ENCODE peak calls at places on chromosomes 12 and 14, in nine cellular contexts. One of them, this sample, is unnamed.

GRCh38 chr12:94832780-94833760 is 170.4 kb downstream of the NDUFA12 start:
- DNase-seq in IMR-90: peak; percentile 1
- DNase-seq in ovary: peak; percentile 47
- DNase-seq in DND-41: no peak
- DNase-seq in Peyer's patch: no peak
- DNase-seq in body of pancreas: no peak
- DNase-seq in breast epithelium: no peak
- DNase-seq in heart right ventricle: no peak
- DNase-seq in psoas muscle: peak; percentile 66
- DNase-seq in this sample: no peak

GRCh38 chr12:66092559-66093269 is 37.8 kb downstream of the LLPH start:
- DNase-seq in DND-41: no peak
- DNase-seq in breast epithelium: no peak
- DNase-seq in heart right ventricle: no peak
- DNase-seq in psoas muscle: no peak
- DNase-seq in Peyer's patch: no peak
- DNase-seq in ovary: no peak
- DNase-seq in body of pancreas: peak; percentile 20
- DNase-seq in IMR-90: peak; percentile 56
- DNase-seq in this sample: no peak

GRCh38 chr14:63045234-63045611 is at the start of gene KCNH5:
- DNase-seq in heart right ventricle: no peak
- DNase-seq in psoas muscle: peak; percentile 52
- DNase-seq in ovary: no peak
- DNase-seq in IMR-90: peak; percentile 46
- DNase-seq in body of pancreas: peak; percentile 52
- DNase-seq in DND-41: no peak
- DNase-seq in breast epithelium: no peak
- DNase-seq in Peyer's patch: no peak
- DNase-seq in this sample: peak; percentile 19

GRCh38 chr14:95374262-95374997 is 54.7 kb upstream of the CLMN start:
- DNase-seq in psoas muscle: no peak
- DNase-seq in DND-41: no peak
- DNase-seq in Peyer's patch: no peak
- DNase-seq in IMR-90: no peak
- DNase-seq in breast epithelium: no peak
- DNase-seq in ovary: no peak
- DNase-seq in body of pancreas: no peak
- DNase-seq in heart right ventricle: no peak
- DNase-seq in this sample: no peak

GRCh38 chr14:103803661-103804060 is 43.7 kb downstream of the PPP1R13B start:
- DNase-seq in ovary: no peak
- DNase-seq in heart right ventricle: no peak
- DNase-seq in Peyer's patch: no peak
- DNase-seq in IMR-90: peak; percentile 40
- DNase-seq in psoas muscle: no peak
- DNase-seq in body of pancreas: no peak
- DNase-seq in DND-41: no peak
- DNase-seq in breast epithelium: no peak
- DNase-seq in this sample: no peak

GRCh38 chr12:21819236-21819635 is 44.7 kb upstream of the KCNJ8 start:
- DNase-seq in psoas muscle: no peak
- DNase-seq in DND-41: no peak
- DNase-seq in breast epithelium: no peak
- DNase-seq in heart right ventricle: no peak
- DNase-seq in body of pancreas: no peak
- DNase-seq in ovary: no peak
- DNase-seq in Peyer's patch: no peak
- DNase-seq in IMR-90: peak; percentile 63
- DNase-seq in this sample: no peak

GRCh38 chr12:48351022-48351708 is 446 bp upstream of the ZNF641 start:
- DNase-seq in ovary: peak; percentile 81
- DNase-seq in DND-41: no peak
- DNase-seq in Peyer's patch: no peak
- DNase-seq in IMR-90: peak; percentile 59
- DNase-seq in heart right ventricle: peak; percentile 75
- DNase-seq in breast epithelium: peak; percentile 63
- DNase-seq in body of pancreas: peak; percentile 84
- DNase-seq in psoas muscle: peak; percentile 91
- DNase-seq in this sample: no peak

GRCh38 chr14:88895116-88895515 is 70.7 kb downstream of the TTC8 start:
- DNase-seq in heart right ventricle: no peak
- DNase-seq in Peyer's patch: no peak
- DNase-seq in IMR-90: peak; percentile 80
- DNase-seq in body of pancreas: no peak
- DNase-seq in psoas muscle: no peak
- DNase-seq in DND-41: no peak
- DNase-seq in breast epithelium: no peak
- DNase-seq in ovary: no peak
- DNase-seq in this sample: no peak

GRCh38 chr12:92879698-92880322 is 49.3 kb downstream of the EEA1 start:
- DNase-seq in breast epithelium: no peak
- DNase-seq in Peyer's patch: no peak
- DNase-seq in DND-41: no peak
- DNase-seq in body of pancreas: no peak
- DNase-seq in psoas muscle: no peak
- DNase-seq in IMR-90: no peak
- DNase-seq in ovary: no peak
- DNase-seq in heart right ventricle: no peak
- DNase-seq in this sample: no peak
- H3K36me3 ChIP-seq in breast epithelium: no peaks in the 10 kb centered on the region
- H3K36me3 ChIP-seq in Peyer's patch: no peaks in the 10 kb centered on the region
- H3K36me3 ChIP-seq in DND-41: peaks cover 38% of the 10 kb centered on the region
- H3K36me3 ChIP-seq in body of pancreas: no peaks in the 10 kb centered on the region
- H3K36me3 ChIP-seq in psoas muscle: peaks cover 7% of the 10 kb centered on the region
- H3K36me3 ChIP-seq in IMR-90: peaks cover 16% of the 10 kb centered on the region
- H3K36me3 ChIP-seq in ovary: no peaks in the 10 kb centered on the region
- H3K36me3 ChIP-seq in heart right ventricle: peaks cover 54% of the 10 kb centered on the region
- H3K36me3 ChIP-seq in this sample: no peaks in the 10 kb centered on the region

GRCh38 chr12:102595315-102595714 is 115.0 kb upstream of the IGF1 start:
- DNase-seq in psoas muscle: no peak
- DNase-seq in IMR-90: no peak
- DNase-seq in ovary: no peak
- DNase-seq in body of pancreas: no peak
- DNase-seq in breast epithelium: no peak
- DNase-seq in DND-41: no peak
- DNase-seq in Peyer's patch: no peak
- DNase-seq in heart right ventricle: no peak
- DNase-seq in this sample: no peak
- TF ChIP-seq CTCF in psoas muscle: no peak
- TF ChIP-seq CTCF in IMR-90: no peak
- TF ChIP-seq CTCF in ovary: no peak
- TF ChIP-seq CTCF in body of pancreas: no peak
- TF ChIP-seq CTCF in breast epithelium: no peak
- TF ChIP-seq CTCF in DND-41: no peak
- TF ChIP-seq CTCF in Peyer's patch: no peak
- TF ChIP-seq CTCF in heart right ventricle: no peak
- TF ChIP-seq CTCF in this sample: no peak

GRCh38 chr14:32197919-32198318 is 3.9 kb upstream of the RNU6-7 start:
- DNase-seq in body of pancreas: no peak
- DNase-seq in ovary: no peak
- DNase-seq in heart right ventricle: no peak
- DNase-seq in Peyer's patch: no peak
- DNase-seq in IMR-90: no peak
- DNase-seq in breast epithelium: no peak
- DNase-seq in psoas muscle: no peak
- DNase-seq in DND-41: no peak
- DNase-seq in this sample: peak; percentile 37
- H3K4me3 ChIP-seq in body of pancreas: no peak overlapping the region
- H3K4me3 ChIP-seq in ovary: no peak overlapping the region
- H3K4me3 ChIP-seq in heart right ventricle: no peak overlapping the region
- H3K4me3 ChIP-seq in Peyer's patch: no peak overlapping the region
- H3K4me3 ChIP-seq in IMR-90: no peak overlapping the region
- H3K4me3 ChIP-seq in breast epithelium: no peak overlapping the region
- H3K4me3 ChIP-seq in psoas muscle: no peak overlapping the region
- H3K4me3 ChIP-seq in DND-41: no peak overlapping the region
- H3K4me3 ChIP-seq in this sample: no peak overlapping the region

GRCh38 chr14:21257395-21258193 is 11.6 kb downstream of the HNRNPC start:
- DNase-seq in ovary: no peak
- DNase-seq in breast epithelium: no peak
- DNase-seq in heart right ventricle: no peak
- DNase-seq in DND-41: no peak
- DNase-seq in psoas muscle: no peak
- DNase-seq in IMR-90: no peak
- DNase-seq in Peyer's patch: no peak
- DNase-seq in body of pancreas: no peak
- DNase-seq in this sample: no peak
- H3K36me3 ChIP-seq in ovary: no peaks in the 10 kb centered on the region
- H3K36me3 ChIP-seq in breast epithelium: no peaks in the 10 kb centered on the region
- H3K36me3 ChIP-seq in heart right ventricle: peaks cover 87% of the 10 kb centered on the region
- H3K36me3 ChIP-seq in DND-41: peaks cover 95% of the 10 kb centered on the region
- H3K36me3 ChIP-seq in psoas muscle: peaks cover 90% of the 10 kb centered on the region
- H3K36me3 ChIP-seq in IMR-90: peaks cover 39% of the 10 kb centered on the region
- H3K36me3 ChIP-seq in Peyer's patch: no peaks in the 10 kb centered on the region
- H3K36me3 ChIP-seq in body of pancreas: peaks cover 6% of the 10 kb centered on the region
- H3K36me3 ChIP-seq in this sample: peaks cover 19% of the 10 kb centered on the region

GRCh38 chr14:92884410-92884809 is 38.5 kb upstream of the CHGA start:
- DNase-seq in Peyer's patch: no peak
- DNase-seq in breast epithelium: no peak
- DNase-seq in IMR-90: no peak
- DNase-seq in DND-41: no peak
- DNase-seq in body of pancreas: no peak
- DNase-seq in heart right ventricle: no peak
- DNase-seq in ovary: no peak
- DNase-seq in psoas muscle: no peak
- DNase-seq in this sample: no peak

GRCh38 chr14:92886337-92886736 is 36.6 kb upstream of the CHGA start:
- DNase-seq in breast epithelium: no peak
- DNase-seq in IMR-90: no peak
- DNase-seq in body of pancreas: no peak
- DNase-seq in ovary: no peak
- DNase-seq in heart right ventricle: no peak
- DNase-seq in DND-41: no peak
- DNase-seq in Peyer's patch: no peak
- DNase-seq in psoas muscle: no peak
- DNase-seq in this sample: no peak

GRCh38 chr14:92887157-92887556 is 35.8 kb upstream of the CHGA start:
- DNase-seq in ovary: no peak
- DNase-seq in psoas muscle: no peak
- DNase-seq in Peyer's patch: no peak
- DNase-seq in breast epithelium: no peak
- DNase-seq in DND-41: no peak
- DNase-seq in IMR-90: no peak
- DNase-seq in heart right ventricle: no peak
- DNase-seq in body of pancreas: no peak
- DNase-seq in this sample: no peak

GRCh38 chr14:92883066-92883465 is 39.9 kb upstream of the CHGA start:
- DNase-seq in breast epithelium: no peak
- DNase-seq in psoas muscle: no peak
- DNase-seq in IMR-90: no peak
- DNase-seq in DND-41: no peak
- DNase-seq in heart right ventricle: no peak
- DNase-seq in ovary: no peak
- DNase-seq in body of pancreas: no peak
- DNase-seq in Peyer's patch: no peak
- DNase-seq in this sample: no peak

GRCh38 chr14:92885279-92886061 is 37.5 kb upstream of the CHGA start:
- DNase-seq in Peyer's patch: no peak
- DNase-seq in heart right ventricle: no peak
- DNase-seq in DND-41: no peak
- DNase-seq in breast epithelium: no peak
- DNase-seq in body of pancreas: no peak
- DNase-seq in psoas muscle: no peak
- DNase-seq in IMR-90: no peak
- DNase-seq in ovary: no peak
- DNase-seq in this sample: no peak
- TF ChIP-seq CTCF in Peyer's patch: no peak
- TF ChIP-seq CTCF in heart right ventricle: no peak
- TF ChIP-seq CTCF in DND-41: no peak
- TF ChIP-seq CTCF in breast epithelium: no peak
- TF ChIP-seq CTCF in body of pancreas: no peak
- TF ChIP-seq CTCF in psoas muscle: no peak
- TF ChIP-seq CTCF in IMR-90: no peak
- TF ChIP-seq CTCF in ovary: no peak
- TF ChIP-seq CTCF in this sample: no peak